ENCODE peak calls at places on chromosomes 7 and 10, in ten cellular contexts. D is COLO829, L is head of caudate nucleus, G is iPS DF 19.7, Q is iris pigment epithelial cell, T is A549, M is neural progenitor cell, U is AG10803, Y is skeletal muscle cell, J is sciatic nerve. O is an unnamed sample.

GRCh38 chr7:45920543-45921380 is at the start of gene IGFBP3:
- DNase-seq in U (peak), M (peak), L (peak), D (no peak), T (peak), J (no peak), G (no peak), Y (peak), Q (peak), O (peak)

GRCh38 chr10:128725531-128725930 is 599.3 kb upstream of the MKI67 start:
- DNase-seq in Y (no peak), Q (no peak), M (no peak), J (no peak), G (no peak), T (no peak), U (no peak), D (no peak), L (no peak), O (no peak)

GRCh38 chr7:23055582-23056178 is 41.8 kb upstream of the HYCC1 start:
- DNase-seq in Q (peak), Y (peak), G (no peak), U (peak), D (peak), L (peak), T (peak), M (peak), J (no peak), O (peak)

GRCh38 chr10:60048146-60048545 is 141.8 kb upstream of the CCDC6 start:
- DNase-seq in G (peak), Q (peak), L (no peak), D (no peak), Y (no peak), T (peak), M (peak), J (no peak), U (peak), O (peak)

GRCh38 chr10:130456616-130457015 is 320.4 kb downstream of the GLRX3 start:
- DNase-seq in U (no peak), G (no peak), L (no peak), M (no peak), Y (no peak), T (no peak), J (no peak), D (no peak), Q (no peak), O (no peak)

GRCh38 chr7:157981778-157982177 is 605.8 kb downstream of the PTPRN2 start:
- DNase-seq in M (no peak), G (no peak), Q (no peak), L (no peak), D (no peak), Y (no peak), T (no peak), U (no peak), J (peak), O (no peak)

GRCh38 chr10:80506189-80506575 is 31.5 kb upstream of the SH2D4B start:
- DNase-seq in L (no peak), T (peak), U (no peak), M (no peak), G (no peak), J (no peak), D (no peak), Q (peak), Y (no peak), O (peak)

GRCh38 chr7:36708765-36709164 is 15.5 kb downstream of the AOAH start:
- DNase-seq in D (no peak), U (no peak), G (no peak), Q (no peak), M (no peak), Y (no peak), T (no peak), L (no peak), J (no peak), O (no peak)

GRCh38 chr7:36827914-36828313 is 103.6 kb upstream of the AOAH start:
- DNase-seq in M (no peak), U (no peak), G (no peak), D (no peak), J (no peak), L (no peak), T (no peak), Q (no peak), Y (no peak), O (no peak)

GRCh38 chr10:87613766-87614165 is 45.9 kb upstream of the PAPSS2 start:
- DNase-seq in L (no peak), G (no peak), Y (no peak), U (peak), M (no peak), J (no peak), D (no peak), Q (peak), T (no peak), O (no peak)

GRCh38 chr7:149307775-149308501 is 45.9 kb downstream of the ZNF783 start:
- DNase-seq in D (no peak), Y (no peak), G (no peak), J (no peak), T (no peak), U (no peak), M (no peak), Q (no peak), L (no peak), O (no peak)